ENCODE peak calls at places on chromosomes 6 and 20, in seven cellular contexts. H is sigmoid colon, A is A549, B is GM12878, P is SK-N-SH, Z is upper lobe of left lung, C is H1. W is an unnamed sample.
A peak's percentile ranks its signal among the peaks of the same experiment; 100 is the strongest.

GRCh38 chr20:57498425-57499400 is 26.2 kb downstream of the CTCFL start:
- DNase-seq in H (no peak), A (no peak), B (no peak), P (peak; percentile 60), Z (peak; percentile 49), C (no peak), W (no peak)

GRCh38 chr20:3712279-3712873 is at the start of gene SIGLEC1:
- DNase-seq in H (peak; percentile 89), A (no peak), B (no peak), P (no peak), Z (peak; percentile 83), C (no peak), W (peak; percentile 34)

GRCh38 chr6:113017316-113017715 is 670.2 kb downstream of the RFPL4B start:
- DNase-seq in H (no peak), A (no peak), B (no peak), P (no peak), Z (no peak), C (no peak), W (no peak)

GRCh38 chr20:52204136-52204535 is 12.6 kb upstream of the ZFP64 start:
- DNase-seq in H (no peak), A (no peak), B (no peak), P (no peak), Z (no peak), C (no peak), W (no peak)

GRCh38 chr20:1225263-1225728 is 548 bp upstream of the RAD21L1 start:
- DNase-seq in H (no peak), A (no peak), B (no peak), P (no peak), Z (no peak), C (peak; percentile 75), W (no peak)

GRCh38 chr6:107493158-107494057 is 3.5 kb downstream of the SOBP start:
- DNase-seq in H (no peak), A (no peak), B (no peak), P (no peak), Z (no peak), C (no peak), W (peak; percentile 57)

GRCh38 chr6:133241901-133242760 is 974 bp downstream of the EYA4 start:
- DNase-seq in H (peak; percentile 62), A (no peak), B (no peak), P (peak; percentile 25), Z (no peak), C (no peak), W (no peak)

GRCh38 chr6:54404791-54405190 is 96.5 kb downstream of the TINAG start:
- DNase-seq in H (no peak), A (no peak), B (no peak), P (no peak), Z (no peak), C (no peak), W (no peak)

GRCh38 chr6:38012573-38012972 is 193.0 kb downstream of the ZFAND3 start:
- DNase-seq in H (no peak), A (peak; percentile 9), B (no peak), P (peak; percentile 37), Z (no peak), C (peak; percentile 48), W (no peak)

GRCh38 chr6:107634147-107635057 is 144.5 kb downstream of the SOBP start:
- DNase-seq in H (no peak), A (no peak), B (no peak), P (peak; percentile 39), Z (no peak), C (no peak), W (no peak)

GRCh38 chr6:593139-593906 is 63.6 kb downstream of the HUS1B start:
- DNase-seq in H (no peak), A (peak; percentile 16), B (peak; percentile 13), P (peak; percentile 52), Z (peak; percentile 35), C (no peak), W (peak; percentile 58)

GRCh38 chr6:45714795-45715507 is 300.7 kb downstream of the CLIC5 start:
- DNase-seq in H (peak; percentile 77), A (peak; percentile 61), B (peak; percentile 48), P (peak; percentile 51), Z (peak; percentile 52), C (peak; percentile 49), W (peak; percentile 42)

GRCh38 chr6:47094351-47094925 is 52.3 kb upstream of the ADGRF1 start:
- DNase-seq in H (no peak), A (no peak), B (no peak), P (no peak), Z (no peak), C (no peak), W (peak; percentile 55)

GRCh38 chr20:1509237-1509636 is 18.0 kb upstream of the SIRPB2 start:
- DNase-seq in H (no peak), A (peak; percentile 26), B (no peak), P (peak; percentile 8), Z (no peak), C (no peak), W (no peak)

GRCh38 chr20:58598271-58599015 is 52.6 kb upstream of the STX16 start:
- DNase-seq in H (peak; percentile 89), A (no peak), B (no peak), P (peak; percentile 57), Z (no peak), C (no peak), W (no peak)

GRCh38 chr20:42958367-42959112 is 231.2 kb downstream of the PTPRT start:
- DNase-seq in H (no peak), A (no peak), B (no peak), P (no peak), Z (no peak), C (no peak), W (no peak)

GRCh38 chr20:44700306-44700705 is 14.9 kb upstream of the CCN5 start:
- DNase-seq in H (no peak), A (no peak), B (no peak), P (no peak), Z (no peak), C (no peak), W (no peak)

GRCh38 chr20:7967199-7967844 is 27.1 kb upstream of the HAO1 start:
- DNase-seq in H (no peak), A (no peak), B (no peak), P (no peak), Z (no peak), C (no peak), W (no peak)

GRCh38 chr6:27468334-27468733 is 4.6 kb downstream of the ZNF184 start:
- DNase-seq in H (no peak), A (no peak), B (no peak), P (no peak), Z (no peak), C (no peak), W (no peak)

GRCh38 chr20:19512886-19513285 is 245.2 kb upstream of the RIN2 start:
- DNase-seq in H (no peak), A (no peak), B (no peak), P (no peak), Z (no peak), C (no peak), W (no peak)

GRCh38 chr20:7463290-7463689 is 477.0 kb downstream of the HAO1 start:
- DNase-seq in H (no peak), A (no peak), B (no peak), P (no peak), Z (no peak), C (no peak), W (no peak)

GRCh38 chr20:54897787-54898186 is 422.4 kb downstream of the DOK5 start:
- DNase-seq in H (no peak), A (no peak), B (no peak), P (no peak), Z (no peak), C (no peak), W (no peak)

GRCh38 chr6:127954082-127954481 is 53.2 kb upstream of the THEMIS start:
- DNase-seq in H (no peak), A (no peak), B (no peak), P (no peak), Z (no peak), C (no peak), W (no peak)

GRCh38 chr20:9467995-9468394 is 46.4 kb upstream of the LAMP5 start:
- DNase-seq in H (no peak), A (peak; percentile 16), B (no peak), P (peak; percentile 44), Z (no peak), C (no peak), W (no peak)

GRCh38 chr6:17705778-17706579 is 746 bp downstream of the NUP153 start:
- DNase-seq in H (peak; percentile 81), A (peak; percentile 48), B (no peak), P (peak; percentile 75), Z (peak; percentile 74), C (peak; percentile 75), W (peak; percentile 65)

GRCh38 chr6:70551566-70551965 is 15.2 kb upstream of the SDHAF4 start:
- DNase-seq in H (no peak), A (no peak), B (no peak), P (no peak), Z (no peak), C (no peak), W (no peak)

GRCh38 chr6:43744490-43744889 is 25.5 kb upstream of the VEGFA start:
- DNase-seq in H (peak; percentile 48), A (no peak), B (no peak), P (peak; percentile 8), Z (peak; percentile 7), C (no peak), W (no peak)

GRCh38 chr6:90080876-90081464 is 186.7 kb downstream of the GJA10 start:
- DNase-seq in H (no peak), A (no peak), B (peak; percentile 15), P (no peak), Z (no peak), C (no peak), W (no peak)

GRCh38 chr6:24520929-24521546 is 26.3 kb downstream of the ALDH5A1 start:
- DNase-seq in H (no peak), A (peak; percentile 63), B (no peak), P (peak; percentile 63), Z (peak; percentile 59), C (peak; percentile 70), W (peak; percentile 56)

GRCh38 chr6:2209226-2209809 is 36.1 kb downstream of the GMDS start:
- DNase-seq in H (no peak), A (no peak), B (peak; percentile 15), P (peak; percentile 40), Z (peak; percentile 64), C (peak; percentile 76), W (peak; percentile 70)
- TF ChIP-seq CTCF in H (no peak), A (peak; percentile 43), B (peak; percentile 63), P (peak; percentile 56), Z (no peak), C (peak; percentile 94), W (no peak)

GRCh38 chr6:111997863-111998191 is 56.1 kb upstream of the CCN6 start:
- DNase-seq in H (peak; percentile 81), A (no peak), B (no peak), P (no peak), Z (no peak), C (no peak), W (no peak)
- H3K4me3 ChIP-seq in H (no peak overlapping the region), A (no peak overlapping the region), B (no peak overlapping the region), P (no peak overlapping the region), Z (no peak overlapping the region), C (no peak overlapping the region), W (no peak overlapping the region)

DNA sequence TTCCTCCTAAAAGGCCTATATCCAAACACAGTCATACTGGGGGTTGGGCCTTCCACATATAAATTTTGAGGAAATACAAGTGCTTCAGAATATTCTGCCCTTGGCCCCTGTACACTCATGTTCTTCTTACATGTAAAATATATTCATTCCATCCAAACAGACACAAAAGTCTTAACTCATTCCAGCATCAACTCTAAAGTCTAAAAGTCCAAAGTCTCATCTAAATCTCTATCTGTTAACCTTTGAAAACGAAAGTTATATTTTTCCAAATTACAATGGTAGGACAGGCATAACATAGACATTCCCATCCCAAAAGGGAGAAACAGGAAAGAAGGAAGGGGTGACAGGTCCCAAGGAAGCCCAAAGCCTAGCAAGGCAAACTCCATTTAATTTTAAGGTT is 215.4 kb upstream of the THBS2 start:
- DNase-seq in H (no peak), A (no peak), B (no peak), P (no peak), Z (no peak), C (no peak), W (no peak)
- TF ChIP-seq EP300 in H (no peak), A (no peak), B (no peak), P (no peak), Z (no peak), C (no peak), W (no peak)

GRCh38 chr6:169420912-169421543 is 167.4 kb upstream of the THBS2 start:
- DNase-seq in H (no peak), A (no peak), B (no peak), P (peak; percentile 50), Z (no peak), C (no peak), W (peak; percentile 59)
- TF ChIP-seq CTCF in H (peak; percentile 27), A (no peak), B (no peak), P (peak; percentile 21), Z (peak; percentile 13), C (peak; percentile 45), W (peak; percentile 43)